ENCODE peak calls at places on chromosomes 11 and 22, in seven cellular contexts. V is upper lobe of left lung, B is dorsolateral prefrontal cortex, R is H9, Z is Calu3, K is PC-9, I is mesothelial cell of epicardium. U is an unnamed sample.

GRCh38 chr11:41237386-41237785 is 222.1 kb downstream of the LRRC4C start:
- DNase-seq in V (no peak), B (no peak), R (no peak), Z (no peak), K (no peak), I (no peak), U (no peak)

GRCh38 chr11:112113539-112114457 is 27.1 kb downstream of the SDHD start:
- DNase-seq in V (no peak), B (no peak), R (no peak), Z (no peak), K (peak; percentile 5), I (no peak), U (no peak)

GRCh38 chr11:16606784-16607674 is 131.4 kb upstream of the C11orf58 start:
- DNase-seq in V (peak; percentile 89), B (no peak), R (peak; percentile 50), Z (peak; percentile 62), K (peak; percentile 25), I (peak; percentile 45), U (no peak)

GRCh38 chr11:99925968-99926367 is 761.1 kb upstream of the ARHGAP42 start:
- DNase-seq in V (no peak), B (no peak), R (no peak), Z (no peak), K (no peak), I (no peak), U (no peak)

GRCh38 chr11:14414470-14415461 is 55.8 kb upstream of the RRAS2 start:
- DNase-seq in V (no peak), B (no peak), R (no peak), Z (no peak), K (peak; percentile 36), I (no peak), U (no peak)

GRCh38 chr11:792873-793272 is 3.0 kb upstream of the CEND1 start:
- DNase-seq in V (peak; percentile 67), B (no peak), R (no peak), Z (no peak), K (no peak), I (no peak), U (no peak)

GRCh38 chr11:6995703-6996102 is 24.4 kb downstream of the ZNF214 start:
- DNase-seq in V (no peak), B (no peak), R (no peak), Z (no peak), K (no peak), I (no peak), U (no peak)

GRCh38 chr22:37153901-37154300 is 4.2 kb upstream of the IL2RB start:
- DNase-seq in V (peak; percentile 17), B (no peak), R (no peak), Z (no peak), K (no peak), I (no peak), U (no peak)

GRCh38 chr11:73761403-73761945 is 600 bp upstream of the RAB6A start:
- DNase-seq in V (peak; percentile 75), B (no peak), R (no peak), Z (no peak), K (no peak), I (no peak), U (no peak)
- TF ChIP-seq CTCF in V (peak; percentile 4), B (no peak), R (no peak), Z (no peak), K (no peak), I (no peak), U (no peak)

GRCh38 chr11:68021167-68021787 is 9.2 kb upstream of the NDUFS8 start:
- DNase-seq in V (peak; percentile 79), B (no peak), R (peak; percentile 67), Z (peak; percentile 83), K (peak; percentile 82), I (no peak), U (no peak)
- TF ChIP-seq CTCF in V (peak; percentile 63), B (no peak), R (peak; percentile 46), Z (peak; percentile 38), K (peak; percentile 79), I (no peak), U (peak; percentile 44)

GRCh38 chr22:48721394-48721666 is 1106.3 kb downstream of the BRD1 start:
- DNase-seq in V (no peak), B (peak; percentile 28), R (no peak), Z (no peak), K (no peak), I (no peak), U (no peak)
- TF ChIP-seq CTCF in V (no peak), B (no peak), R (no peak), Z (no peak), K (no peak), I (no peak), U (no peak)

GRCh38 chr11:113880966-113881365 is 5.6 kb upstream of the USP28 start:
- DNase-seq in V (no peak), B (no peak), R (no peak), Z (no peak), K (no peak), I (no peak), U (no peak)
- TF ChIP-seq CTCF in V (no peak), B (no peak), R (no peak), Z (no peak), K (no peak), I (no peak), U (no peak)

GRCh38 chr11:117097567-117098268 is 510 bp downstream of the SIK3 start:
- DNase-seq in V (peak; percentile 94), B (no peak), R (peak; percentile 49), Z (peak; percentile 18), K (peak; percentile 19), I (peak; percentile 38), U (peak; percentile 45)

GRCh38 chr11:117094776-117095175 is 3.5 kb downstream of the SIK3 start:
- DNase-seq in V (no peak), B (no peak), R (no peak), Z (no peak), K (no peak), I (no peak), U (no peak)

GRCh38 chr11:117096973-117097566 is 1.2 kb downstream of the SIK3 start:
- DNase-seq in V (no peak), B (no peak), R (no peak), Z (no peak), K (no peak), I (no peak), U (no peak)

GRCh38 chr11:117095301-117096139 is 2.7 kb downstream of the SIK3 start:
- DNase-seq in V (no peak), B (no peak), R (no peak), Z (no peak), K (no peak), I (no peak), U (no peak)

GRCh38 chr11:117096140-117096972 is 1.9 kb downstream of the SIK3 start:
- DNase-seq in V (no peak), B (peak; percentile 55), R (peak; percentile 70), Z (no peak), K (no peak), I (no peak), U (no peak)
- TF ChIP-seq CTCF in V (no peak), B (peak; percentile 57), R (peak; percentile 15), Z (no peak), K (no peak), I (no peak), U (no peak)

GRCh38 chr11:128448487-128448886 is 138.9 kb downstream of the ETS1 start:
- DNase-seq in V (no peak), B (no peak), R (peak; percentile 43), Z (peak; percentile 84), K (peak; percentile 81), I (no peak), U (no peak)
- TF ChIP-seq CTCF in V (no peak), B (no peak), R (no peak), Z (no peak), K (no peak), I (no peak), U (no peak)

U was measured in progenitor cell of endocrine pancreas.